ENCODE peak calls at places on chromosomes 4 and X, in ten cellular contexts. One of them, this sample, is unnamed.

GRCh38 chr4:73704314-73705055 is 35.9 kb upstream of the CXCL8 start:
- DNase-seq in cardiac septum: peak
- DNase-seq in uterus: peak
- DNase-seq in T-helper 9 cell: no peak
- DNase-seq in GM18507: no peak
- DNase-seq in right cardiac atrium: no peak
- DNase-seq in H9: no peak
- DNase-seq in EL: peak
- DNase-seq in sciatic nerve: peak
- DNase-seq in astrocyte: peak
- DNase-seq in this sample: peak

GRCh38 chr4:168183717-168184571 is 91.6 kb downstream of the ANXA10 start:
- DNase-seq in cardiac septum: no peak
- DNase-seq in uterus: no peak
- DNase-seq in T-helper 9 cell: no peak
- DNase-seq in GM18507: peak
- DNase-seq in right cardiac atrium: no peak
- DNase-seq in H9: no peak
- DNase-seq in EL: peak
- DNase-seq in sciatic nerve: no peak
- DNase-seq in astrocyte: peak
- DNase-seq in this sample: no peak

GRCh38 chrX:46913710-46914109 is 1.5 kb downstream of the JADE3 start:
- DNase-seq in cardiac septum: no peak
- DNase-seq in uterus: peak
- DNase-seq in T-helper 9 cell: no peak
- DNase-seq in GM18507: no peak
- DNase-seq in right cardiac atrium: no peak
- DNase-seq in H9: no peak
- DNase-seq in EL: peak
- DNase-seq in sciatic nerve: no peak
- DNase-seq in astrocyte: no peak
- DNase-seq in this sample: no peak

GRCh38 chrX:150049647-150050046 is 111.4 kb upstream of the EOLA2 start:
- DNase-seq in cardiac septum: no peak
- DNase-seq in uterus: no peak
- DNase-seq in T-helper 9 cell: no peak
- DNase-seq in GM18507: no peak
- DNase-seq in right cardiac atrium: no peak
- DNase-seq in H9: no peak
- DNase-seq in EL: peak
- DNase-seq in sciatic nerve: no peak
- DNase-seq in astrocyte: no peak
- DNase-seq in this sample: no peak

GRCh38 chr4:136524039-136524438 is 1008.3 kb downstream of the PCDH18 start:
- DNase-seq in cardiac septum: no peak
- DNase-seq in uterus: no peak
- DNase-seq in T-helper 9 cell: no peak
- DNase-seq in GM18507: no peak
- DNase-seq in right cardiac atrium: no peak
- DNase-seq in H9: no peak
- DNase-seq in EL: no peak
- DNase-seq in sciatic nerve: no peak
- DNase-seq in astrocyte: no peak
- DNase-seq in this sample: no peak

GRCh38 chr4:152308925-152309324 is 227.0 kb downstream of the FBXW7 start:
- DNase-seq in cardiac septum: no peak
- DNase-seq in uterus: no peak
- DNase-seq in T-helper 9 cell: no peak
- DNase-seq in GM18507: no peak
- DNase-seq in right cardiac atrium: no peak
- DNase-seq in H9: no peak
- DNase-seq in EL: no peak
- DNase-seq in sciatic nerve: no peak
- DNase-seq in astrocyte: no peak
- DNase-seq in this sample: no peak

GRCh38 chr4:7893539-7893938 is 46.1 kb downstream of the AFAP1 start:
- DNase-seq in cardiac septum: no peak
- DNase-seq in uterus: no peak
- DNase-seq in T-helper 9 cell: no peak
- DNase-seq in GM18507: no peak
- DNase-seq in right cardiac atrium: no peak
- DNase-seq in H9: no peak
- DNase-seq in EL: no peak
- DNase-seq in sciatic nerve: no peak
- DNase-seq in astrocyte: no peak
- DNase-seq in this sample: no peak

GRCh38 chrX:151621422-151621821 is 57.9 kb downstream of the PASD1 start:
- DNase-seq in cardiac septum: no peak
- DNase-seq in uterus: no peak
- DNase-seq in T-helper 9 cell: no peak
- DNase-seq in GM18507: no peak
- DNase-seq in right cardiac atrium: no peak
- DNase-seq in H9: no peak
- DNase-seq in EL: no peak
- DNase-seq in sciatic nerve: no peak
- DNase-seq in astrocyte: no peak
- DNase-seq in this sample: no peak

GRCh38 chrX:135432881-135433521 is 11.3 kb downstream of the SMIM10L2A start:
- DNase-seq in cardiac septum: no peak
- DNase-seq in uterus: peak
- DNase-seq in T-helper 9 cell: no peak
- DNase-seq in GM18507: no peak
- DNase-seq in right cardiac atrium: no peak
- DNase-seq in H9: no peak
- DNase-seq in EL: no peak
- DNase-seq in sciatic nerve: no peak
- DNase-seq in astrocyte: no peak
- DNase-seq in this sample: peak

GRCh38 chr4:100284302-100284701 is 94.0 kb upstream of the DDIT4L start:
- DNase-seq in cardiac septum: no peak
- DNase-seq in uterus: no peak
- DNase-seq in T-helper 9 cell: no peak
- DNase-seq in GM18507: no peak
- DNase-seq in right cardiac atrium: no peak
- DNase-seq in H9: no peak
- DNase-seq in EL: no peak
- DNase-seq in sciatic nerve: no peak
- DNase-seq in astrocyte: no peak
- DNase-seq in this sample: no peak

GRCh38 chrX:39969099-39969825 is 128.5 kb downstream of the BCOR start:
- DNase-seq in cardiac septum: no peak
- DNase-seq in uterus: no peak
- DNase-seq in T-helper 9 cell: no peak
- DNase-seq in GM18507: no peak
- DNase-seq in right cardiac atrium: no peak
- DNase-seq in H9: peak
- DNase-seq in EL: no peak
- DNase-seq in sciatic nerve: no peak
- DNase-seq in astrocyte: no peak
- DNase-seq in this sample: peak

GRCh38 chrX:129984196-129984962 is 1.9 kb downstream of the BCORL1 start:
- DNase-seq in cardiac septum: no peak
- DNase-seq in uterus: peak
- DNase-seq in T-helper 9 cell: peak
- DNase-seq in GM18507: no peak
- DNase-seq in right cardiac atrium: peak
- DNase-seq in H9: peak
- DNase-seq in EL: peak
- DNase-seq in sciatic nerve: peak
- DNase-seq in astrocyte: no peak
- DNase-seq in this sample: peak

GRCh38 chr4:154527308-154527707 is 22.9 kb downstream of the PLRG1 start:
- DNase-seq in cardiac septum: no peak
- DNase-seq in uterus: no peak
- DNase-seq in T-helper 9 cell: no peak
- DNase-seq in GM18507: no peak
- DNase-seq in right cardiac atrium: no peak
- DNase-seq in H9: no peak
- DNase-seq in EL: no peak
- DNase-seq in sciatic nerve: no peak
- DNase-seq in astrocyte: no peak
- DNase-seq in this sample: no peak

GRCh38 chrX:20217279-20217678 is 49.4 kb downstream of the RPS6KA3 start:
- DNase-seq in cardiac septum: no peak
- DNase-seq in uterus: no peak
- DNase-seq in T-helper 9 cell: no peak
- DNase-seq in GM18507: no peak
- DNase-seq in right cardiac atrium: no peak
- DNase-seq in H9: no peak
- DNase-seq in EL: peak
- DNase-seq in sciatic nerve: no peak
- DNase-seq in astrocyte: peak
- DNase-seq in this sample: no peak

GRCh38 chr4:140027135-140027534 is 126.8 kb downstream of the MAML3 start:
- DNase-seq in cardiac septum: no peak
- DNase-seq in uterus: no peak
- DNase-seq in T-helper 9 cell: no peak
- DNase-seq in GM18507: no peak
- DNase-seq in right cardiac atrium: no peak
- DNase-seq in H9: no peak
- DNase-seq in EL: no peak
- DNase-seq in sciatic nerve: no peak
- DNase-seq in astrocyte: no peak
- DNase-seq in this sample: no peak

GRCh38 chr4:108399610-108400265 is 220.6 kb upstream of the RPL34 start:
- DNase-seq in cardiac septum: no peak
- DNase-seq in uterus: no peak
- DNase-seq in T-helper 9 cell: no peak
- DNase-seq in GM18507: no peak
- DNase-seq in right cardiac atrium: no peak
- DNase-seq in H9: no peak
- DNase-seq in EL: no peak
- DNase-seq in sciatic nerve: no peak
- DNase-seq in astrocyte: no peak
- DNase-seq in this sample: no peak

GRCh38 chrX:8607326-8607725 is 124.6 kb downstream of the ANOS1 start:
- DNase-seq in cardiac septum: no peak
- DNase-seq in uterus: no peak
- DNase-seq in T-helper 9 cell: no peak
- DNase-seq in GM18507: no peak
- DNase-seq in right cardiac atrium: no peak
- DNase-seq in H9: no peak
- DNase-seq in EL: peak
- DNase-seq in sciatic nerve: no peak
- DNase-seq in astrocyte: peak
- DNase-seq in this sample: no peak

GRCh38 chr4:125314676-125315570 is at the start of gene FAT4:
- DNase-seq in cardiac septum: peak
- DNase-seq in uterus: peak
- DNase-seq in T-helper 9 cell: no peak
- DNase-seq in GM18507: peak
- DNase-seq in right cardiac atrium: peak
- DNase-seq in H9: peak
- DNase-seq in EL: peak
- DNase-seq in sciatic nerve: peak
- DNase-seq in astrocyte: peak
- DNase-seq in this sample: peak

GRCh38 chr4:94358101-94358500 is 15.5 kb upstream of the HPGDS start:
- DNase-seq in cardiac septum: no peak
- DNase-seq in uterus: no peak
- DNase-seq in T-helper 9 cell: no peak
- DNase-seq in GM18507: no peak
- DNase-seq in right cardiac atrium: no peak
- DNase-seq in H9: no peak
- DNase-seq in EL: no peak
- DNase-seq in sciatic nerve: no peak
- DNase-seq in astrocyte: no peak
- DNase-seq in this sample: no peak

GRCh38 chrX:24396930-24397277 is 36.5 kb downstream of the SUPT20HL1 start:
- DNase-seq in cardiac septum: no peak
- DNase-seq in uterus: no peak
- DNase-seq in T-helper 9 cell: no peak
- DNase-seq in GM18507: no peak
- DNase-seq in right cardiac atrium: no peak
- DNase-seq in H9: no peak
- DNase-seq in EL: no peak
- DNase-seq in sciatic nerve: no peak
- DNase-seq in astrocyte: no peak
- DNase-seq in this sample: no peak

GRCh38 chr4:69936566-69936965 is 5.7 kb downstream of the CSN1S1 start:
- DNase-seq in cardiac septum: no peak
- DNase-seq in uterus: no peak
- DNase-seq in T-helper 9 cell: no peak
- DNase-seq in GM18507: no peak
- DNase-seq in right cardiac atrium: no peak
- DNase-seq in H9: no peak
- DNase-seq in EL: no peak
- DNase-seq in sciatic nerve: no peak
- DNase-seq in astrocyte: peak
- DNase-seq in this sample: no peak

GRCh38 chrX:101659601-101660063 is at the start of gene ARMCX2:
- DNase-seq in cardiac septum: no peak
- DNase-seq in uterus: peak
- DNase-seq in T-helper 9 cell: no peak
- DNase-seq in GM18507: no peak
- DNase-seq in right cardiac atrium: peak
- DNase-seq in H9: peak
- DNase-seq in EL: peak
- DNase-seq in sciatic nerve: peak
- DNase-seq in astrocyte: peak
- DNase-seq in this sample: peak

GRCh38 chr4:152579916-152580315 is 44.0 kb upstream of the FBXW7 start:
- DNase-seq in cardiac septum: no peak
- DNase-seq in uterus: no peak
- DNase-seq in T-helper 9 cell: no peak
- DNase-seq in GM18507: no peak
- DNase-seq in right cardiac atrium: no peak
- DNase-seq in H9: no peak
- DNase-seq in EL: no peak
- DNase-seq in sciatic nerve: no peak
- DNase-seq in astrocyte: no peak
- DNase-seq in this sample: no peak

GRCh38 chr4:151694819-151695730 is 65.7 kb downstream of the GATB start:
- DNase-seq in cardiac septum: no peak
- DNase-seq in uterus: no peak
- DNase-seq in T-helper 9 cell: no peak
- DNase-seq in GM18507: no peak
- DNase-seq in right cardiac atrium: no peak
- DNase-seq in H9: no peak
- DNase-seq in EL: no peak
- DNase-seq in sciatic nerve: no peak
- DNase-seq in astrocyte: no peak
- DNase-seq in this sample: no peak

GRCh38 chrX:118420462-118420861 is 74.6 kb downstream of the WDR44 start:
- DNase-seq in cardiac septum: no peak
- DNase-seq in uterus: no peak
- DNase-seq in T-helper 9 cell: no peak
- DNase-seq in GM18507: no peak
- DNase-seq in right cardiac atrium: no peak
- DNase-seq in H9: no peak
- DNase-seq in EL: peak
- DNase-seq in sciatic nerve: no peak
- DNase-seq in astrocyte: peak
- DNase-seq in this sample: no peak

GRCh38 chr4:165355900-165356300 is 22.9 kb upstream of the CPE start:
- DNase-seq in cardiac septum: no peak
- DNase-seq in uterus: no peak
- DNase-seq in T-helper 9 cell: no peak
- DNase-seq in GM18507: no peak
- DNase-seq in right cardiac atrium: no peak
- DNase-seq in H9: peak
- DNase-seq in EL: peak
- DNase-seq in sciatic nerve: no peak
- DNase-seq in astrocyte: peak
- DNase-seq in this sample: no peak

GRCh38 chr4:130172156-130172555 is 1076.2 kb downstream of the C4orf33 start:
- DNase-seq in cardiac septum: no peak
- DNase-seq in uterus: no peak
- DNase-seq in T-helper 9 cell: no peak
- DNase-seq in GM18507: no peak
- DNase-seq in right cardiac atrium: no peak
- DNase-seq in H9: no peak
- DNase-seq in EL: peak
- DNase-seq in sciatic nerve: no peak
- DNase-seq in astrocyte: no peak
- DNase-seq in this sample: no peak

GRCh38 chrX:75784689-75785491 is at the start of gene MAGEE2:
- DNase-seq in cardiac septum: no peak
- DNase-seq in uterus: peak
- DNase-seq in T-helper 9 cell: no peak
- DNase-seq in GM18507: no peak
- DNase-seq in right cardiac atrium: peak
- DNase-seq in H9: no peak
- DNase-seq in EL: no peak
- DNase-seq in sciatic nerve: no peak
- DNase-seq in astrocyte: no peak
- DNase-seq in this sample: no peak